ENCODE peak calls at places on chromosomes 13 and 19, in four cellular contexts. G, Y, N and X are unnamed samples.

GRCh38 chr13:34201050-34201913 is 383.3 kb downstream of the RFC3 start:
- DNase-seq in G (no peak), Y (no peak), N (no peak), X (no peak)

GRCh38 chr13:97582170-97582569 is 148.2 kb downstream of the RAP2A start:
- DNase-seq in G (no peak), Y (no peak), N (no peak), X (no peak)

GRCh38 chr13:113474179-113474578 is 16.3 kb downstream of the DCUN1D2 start:
- DNase-seq in G (no peak), Y (no peak), N (peak; percentile 56), X (no peak)

GRCh38 chr19:10105241-10106099 is 692 bp upstream of the PPAN start:
- DNase-seq in G (peak; percentile 55), Y (no peak), N (no peak), X (no peak)

GRCh38 chr13:33353210-33353609 is 67.7 kb upstream of the STARD13 start:
- DNase-seq in G (no peak), Y (no peak), N (no peak), X (no peak)

GRCh38 chr13:26721251-26721939 is 39.2 kb downstream of the GPR12 start:
- DNase-seq in G (no peak), Y (peak; percentile 30), N (no peak), X (no peak)

GRCh38 chr19:45115809-45116615 is 23.0 kb downstream of the PPP1R37 start:
- DNase-seq in G (no peak), Y (no peak), N (no peak), X (no peak)

GRCh38 chr13:80630685-80631121 is 289.8 kb upstream of the SPRY2 start:
- DNase-seq in G (no peak), Y (no peak), N (no peak), X (no peak)

GRCh38 chr19:34260771-34261173 is 6.4 kb downstream of the GARRE1 start:
- DNase-seq in G (no peak), Y (no peak), N (peak; percentile 62), X (no peak)

GRCh38 chr19:9727644-9728043 is 40.9 kb downstream of the ZNF846 start:
- DNase-seq in G (no peak), Y (no peak), N (peak; percentile 38), X (no peak)

GRCh38 chr19:11410682-11411081 is 8.4 kb downstream of the RGL3 start:
- DNase-seq in G (no peak), Y (no peak), N (peak; percentile 87), X (peak; percentile 44)

GRCh38 chr19:46303702-46304397 is 7.0 kb downstream of the HIF3A start:
- DNase-seq in G (no peak), Y (peak; percentile 97), N (peak; percentile 98), X (no peak)

GRCh38 chr19:57558525-57558924 is 1.1 kb downstream of the ZNF550 start:
- DNase-seq in G (no peak), Y (no peak), N (peak; percentile 51), X (no peak)

GRCh38 chr13:42036711-42037110 is 11.7 kb upstream of the DGKH start:
- DNase-seq in G (no peak), Y (no peak), N (no peak), X (no peak)

GRCh38 chr19:10566658-10567410 is 1.0 kb upstream of the KRI1 start:
- DNase-seq in G (peak; percentile 39), Y (no peak), N (no peak), X (no peak)

GRCh38 chr13:114061047-114061446 is 71.4 kb downstream of the RASA3 start:
- DNase-seq in G (no peak), Y (no peak), N (no peak), X (no peak)

GRCh38 chr13:59771272-59771671 is 392.5 kb downstream of the DIAPH3 start:
- DNase-seq in G (no peak), Y (no peak), N (no peak), X (no peak)

GRCh38 chr13:39688699-39689405 is 33.4 kb downstream of the COG6 start:
- DNase-seq in G (no peak), Y (no peak), N (no peak), X (no peak)

GRCh38 chr13:98494769-98495168 is 82.1 kb downstream of the STK24 start:
- DNase-seq in G (no peak), Y (no peak), N (no peak), X (no peak)

GRCh38 chr13:78660130-78660857 is 1.3 kb upstream of the OBI1 start:
- DNase-seq in G (no peak), Y (no peak), N (peak; percentile 82), X (no peak)

GRCh38 chr13:43364210-43365041 is 341.0 kb downstream of the DNAJC15 start:
- DNase-seq in G (no peak), Y (no peak), N (no peak), X (no peak)

GRCh38 chr13:37889102-37889501 is 19.5 kb upstream of the TRPC4 start:
- DNase-seq in G (no peak), Y (no peak), N (no peak), X (no peak)

GRCh38 chr19:2613507-2614295 is 88.8 kb downstream of the GNG7 start:
- DNase-seq in G (peak; percentile 36), Y (peak; percentile 60), N (peak; percentile 73), X (no peak)

GRCh38 chr13:27868639-27869435 is 51.0 kb upstream of the PDX1 start:
- DNase-seq in G (no peak), Y (no peak), N (peak; percentile 19), X (no peak)

GRCh38 chr13:33057019-33057785 is 41.0 kb downstream of the KL start:
- DNase-seq in G (no peak), Y (no peak), N (peak; percentile 88), X (peak; percentile 1)

GRCh38 chr13:51518847-51519246 is 65.4 kb upstream of the WDFY2 start:
- DNase-seq in G (no peak), Y (no peak), N (peak; percentile 32), X (peak; percentile 77)

GRCh38 chr19:18416778-18417249 is 2.4 kb upstream of the SSBP4 start:
- DNase-seq in G (peak; percentile 57), Y (peak; percentile 74), N (peak; percentile 96), X (no peak)

GRCh38 chr13:65677906-65678305 is 1552.2 kb downstream of the PCDH9 start:
- DNase-seq in G (no peak), Y (no peak), N (peak; percentile 47), X (no peak)

GRCh38 chr13:28321751-28322150 is 173.2 kb downstream of the FLT1 start:
- DNase-seq in G (no peak), Y (no peak), N (no peak), X (no peak)

GRCh38 chr19:1062387-1063029 is 4.5 kb upstream of the ARHGAP45 start:
- DNase-seq in G (peak; percentile 1), Y (no peak), N (no peak), X (no peak)

GRCh38 chr13:27264181-27264580 is 6.4 kb upstream of the RASL11A start:
- DNase-seq in G (no peak), Y (no peak), N (no peak), X (no peak)

GRCh38 chr13:42064259-42064658 is 15.8 kb downstream of the DGKH start:
- DNase-seq in G (no peak), Y (no peak), N (no peak), X (peak; percentile 84)

GRCh38 chr19:1989513-1990229 is 25.8 kb downstream of the BTBD2 start:
- DNase-seq in G (no peak), Y (no peak), N (no peak), X (no peak)

GRCh38 chr13:44120814-44121505 is 241.3 kb downstream of the LACC1 start:
- DNase-seq in G (no peak), Y (no peak), N (no peak), X (no peak)

GRCh38 chr19:22263121-22263520 is 23.1 kb upstream of the ZNF729 start:
- DNase-seq in G (no peak), Y (no peak), N (no peak), X (no peak)

GRCh38 chr19:58562126-58563033 is 4.0 kb upstream of the UBE2M start:
- DNase-seq in G (no peak), Y (peak; percentile 48), N (no peak), X (no peak)

DNA sequence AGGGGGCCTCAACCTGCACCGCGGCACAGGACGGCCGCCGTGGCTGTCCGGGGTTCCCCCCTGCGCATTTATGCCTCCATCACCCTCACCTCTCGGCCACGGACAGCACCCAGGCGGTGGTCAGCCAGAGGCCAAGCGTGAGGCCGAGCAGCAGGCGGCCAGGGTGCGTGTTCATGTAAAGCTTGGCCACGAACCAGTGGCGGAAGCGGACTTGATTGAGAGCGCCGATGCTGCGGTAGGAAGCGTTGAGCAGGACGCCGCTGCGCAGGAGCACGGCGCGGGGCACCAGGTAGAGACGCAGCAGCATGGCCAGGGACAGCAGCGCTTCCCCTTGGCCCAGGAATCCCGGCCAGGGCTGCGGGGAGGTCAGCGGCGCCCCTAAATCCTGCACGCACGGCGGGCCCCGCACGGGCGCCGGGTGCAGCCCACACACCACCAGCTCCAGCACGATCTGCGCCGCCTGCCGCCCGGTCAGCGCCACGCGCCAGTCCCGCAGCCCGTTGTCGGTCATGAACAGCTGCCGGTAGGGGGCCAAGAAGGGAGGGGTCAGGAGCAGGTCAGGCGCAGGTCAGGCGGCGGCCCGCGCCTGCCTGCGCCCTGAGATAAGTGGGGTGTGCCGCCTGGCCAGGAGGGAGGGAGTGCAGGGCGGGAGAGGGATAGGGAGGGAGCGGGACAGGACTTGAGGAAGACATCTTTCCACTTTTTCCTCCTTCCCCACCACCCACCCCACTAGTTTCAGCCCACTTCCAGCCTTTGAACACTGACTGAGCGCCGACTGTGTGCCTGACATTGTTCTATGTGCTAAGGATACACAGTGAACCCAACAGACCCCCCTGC is 6.5 kb downstream of the KCNN4 start:
- DNase-seq in G (no peak), Y (peak; percentile 80), N (peak; percentile 78), X (no peak)
- H3K27me3 ChIP-seq in G (no peaks in the 10 kb centered on the region), Y (no peaks in the 10 kb centered on the region), N (peaks cover 16% of the 10 kb centered on the region), X (peaks cover 11% of the 10 kb centered on the region)

DNA sequence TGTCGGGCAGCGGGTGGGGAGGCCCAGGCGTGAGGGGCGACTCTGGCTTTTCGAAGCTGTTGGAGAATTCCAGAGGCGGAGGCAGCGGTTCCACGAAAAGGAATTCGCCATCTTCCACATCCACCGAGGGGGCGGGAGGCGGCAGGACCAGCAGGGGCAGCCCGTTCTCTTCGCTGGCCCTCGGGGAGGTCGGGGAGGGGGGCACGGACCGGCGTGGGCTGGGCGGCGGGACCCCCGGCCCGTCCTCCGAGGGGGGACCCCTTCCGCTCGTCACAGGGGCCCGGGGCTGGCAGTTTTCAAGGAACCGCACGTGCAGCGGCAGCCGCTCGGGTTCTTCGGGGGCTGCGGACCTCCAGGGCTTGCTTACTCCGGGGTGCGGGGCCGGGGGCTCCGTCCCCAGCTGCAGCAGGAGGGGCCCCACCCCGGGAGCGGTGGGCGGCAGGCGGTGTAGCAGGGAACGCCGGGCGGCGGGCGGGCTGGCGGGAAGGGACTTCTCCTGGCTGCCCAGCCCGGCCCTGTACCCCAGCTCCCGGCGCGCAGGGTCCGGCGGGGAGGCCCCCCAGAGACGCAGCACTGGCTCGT is 18.0 kb downstream of the C19orf81 start:
- DNase-seq in G (no peak), Y (no peak), N (no peak), X (no peak)
- H3K27me3 ChIP-seq in G (no peaks in the 10 kb centered on the region), Y (peaks cover 66% of the 10 kb centered on the region), N (peaks cover 34% of the 10 kb centered on the region), X (peaks cover 50% of the 10 kb centered on the region)

GRCh38 chr19:40598121-40598917 is 2.9 kb upstream of the LTBP4 start:
- DNase-seq in G (peak; percentile 71), Y (peak; percentile 91), N (peak; percentile 92), X (no peak)
- H3K27me3 ChIP-seq in G (peaks cover 11% of the 10 kb centered on the region), Y (peaks cover 48% of the 10 kb centered on the region), N (peaks cover 26% of the 10 kb centered on the region), X (peaks cover 8% of the 10 kb centered on the region)

GRCh38 chr13:101915333-101915732 is 462.9 kb downstream of the ITGBL1 start:
- DNase-seq in G (no peak), Y (no peak), N (no peak), X (no peak)

GRCh38 chr13:101917475-101917810 is 465.0 kb downstream of the ITGBL1 start:
- DNase-seq in G (no peak), Y (no peak), N (no peak), X (no peak)

GRCh38 chr13:101916758-101917474 is 464.4 kb downstream of the ITGBL1 start:
- DNase-seq in G (no peak), Y (no peak), N (no peak), X (no peak)

GRCh38 chr13:101915755-101916107 is 463.3 kb downstream of the ITGBL1 start:
- DNase-seq in G (no peak), Y (no peak), N (no peak), X (no peak)

GRCh38 chr13:101916108-101916757 is 463.8 kb downstream of the ITGBL1 start:
- DNase-seq in G (no peak), Y (no peak), N (peak; percentile 74), X (no peak)
- H3K27me3 ChIP-seq in G (peaks cover 21% of the 10 kb centered on the region), Y (peaks cover 44% of the 10 kb centered on the region), N (peaks cover 19% of the 10 kb centered on the region), X (peaks cover 44% of the 10 kb centered on the region)